ENCODE peak calls at places on chromosomes 11 and 22, in eight cellular contexts. F is aorta, V is neural progenitor cell, B is psoas muscle, U is body of pancreas, L is GM23248, Q is sigmoid colon, R is uterus. T is an unnamed sample. For H3K4me1, the result is how much of the 10 kb centered on the place peaks cover.

GRCh38 chr22:40409613-40410113 is 39.3 kb downstream of the SGSM3 start:
- DNase-seq in F (peak), V (no peak), B (no peak), U (no peak), L (no peak), Q (no peak), R (no peak), T (no peak)

GRCh38 chr11:27217948-27218410 is 145.0 kb downstream of the CCDC34 start:
- DNase-seq in F (no peak), V (no peak), B (no peak), U (peak), L (peak), Q (no peak), R (no peak), T (no peak)

GRCh38 chr11:2376751-2377451 is at the start of gene CD81:
- DNase-seq in F (no peak), V (peak), B (peak), U (peak), L (peak), Q (no peak), R (peak), T (peak)

GRCh38 chr11:64250875-64251721 is at the start of gene PLCB3:
- DNase-seq in F (peak), V (peak), B (peak), U (peak), L (peak), Q (peak), R (peak), T (no peak)

GRCh38 chr11:76805206-76805913 is 22.2 kb downstream of the TSKU start:
- DNase-seq in F (no peak), V (no peak), B (no peak), U (no peak), L (peak), Q (no peak), R (peak), T (peak)

GRCh38 chr11:102640946-102641345 is 15.8 kb upstream of the MMP20 start:
- DNase-seq in F (no peak), V (peak), B (no peak), U (no peak), L (no peak), Q (no peak), R (no peak), T (no peak)

GRCh38 chr11:46446343-46446751 is 54.8 kb upstream of the CHRM4 start:
- DNase-seq in F (no peak), V (no peak), B (no peak), U (no peak), L (peak), Q (no peak), R (no peak), T (no peak)

GRCh38 chr22:26885441-26886261 is 228.3 kb downstream of the MIAT start:
- DNase-seq in F (no peak), V (no peak), B (no peak), U (no peak), L (no peak), Q (no peak), R (no peak), T (no peak)

GRCh38 chr22:36395922-36396321 is 8.2 kb upstream of the MYH9 start:
- DNase-seq in F (no peak), V (no peak), B (no peak), U (no peak), L (peak), Q (no peak), R (no peak), T (no peak)

GRCh38 chr11:36034572-36035331 is 90.9 kb downstream of the LDLRAD3 start:
- DNase-seq in F (no peak), V (no peak), B (no peak), U (no peak), L (peak), Q (no peak), R (no peak), T (peak)

GRCh38 chr22:29782061-29782845 is 15.1 kb downstream of the UQCR10 start:
- DNase-seq in F (no peak), V (no peak), B (peak), U (peak), L (peak), Q (no peak), R (peak), T (no peak)

GRCh38 chr22:47837703-47838102 is 1075.3 kb downstream of the TBC1D22A start:
- DNase-seq in F (no peak), V (peak), B (no peak), U (peak), L (peak), Q (no peak), R (no peak), T (peak)

GRCh38 chr11:34905666-34906065 is 10.5 kb downstream of the APIP start:
- DNase-seq in F (no peak), V (no peak), B (no peak), U (no peak), L (no peak), Q (no peak), R (no peak), T (no peak)

GRCh38 chr11:77542296-77542695 is 47.5 kb upstream of the AQP11 start:
- DNase-seq in F (no peak), V (no peak), B (no peak), U (no peak), L (peak), Q (no peak), R (no peak), T (no peak)

GRCh38 chr22:37631448-37632173 is 7.9 kb upstream of the SH3BP1 start:
- DNase-seq in F (no peak), V (no peak), B (no peak), U (no peak), L (no peak), Q (no peak), R (no peak), T (no peak)

GRCh38 chr11:66457826-66458225 is 8.9 kb upstream of the PELI3 start:
- DNase-seq in F (no peak), V (no peak), B (no peak), U (no peak), L (no peak), Q (no peak), R (no peak), T (no peak)

GRCh38 chr11:35811783-35812182 is 132.1 kb upstream of the LDLRAD3 start:
- DNase-seq in F (no peak), V (no peak), B (no peak), U (peak), L (no peak), Q (no peak), R (no peak), T (no peak)

GRCh38 chr22:17272511-17272991 is 53.3 kb upstream of the ADA2 start:
- DNase-seq in F (peak), V (peak), B (no peak), U (no peak), L (no peak), Q (peak), R (no peak), T (no peak)

GRCh38 chr11:70100791-70101190 is 22.7 kb downstream of the ANO1 start:
- DNase-seq in F (no peak), V (no peak), B (no peak), U (no peak), L (no peak), Q (no peak), R (no peak), T (no peak)

GRCh38 chr11:3867209-3868071 is 12.0 kb downstream of the STIM1 start:
- DNase-seq in F (no peak), V (no peak), B (no peak), U (peak), L (no peak), Q (no peak), R (no peak), T (no peak)

GRCh38 chr22:47337161-47337621 is 574.7 kb downstream of the TBC1D22A start:
- DNase-seq in F (no peak), V (no peak), B (no peak), U (peak), L (peak), Q (no peak), R (no peak), T (peak)

GRCh38 chr22:24376606-24377005 is 50.8 kb upstream of the ADORA2A start:
- DNase-seq in F (no peak), V (no peak), B (no peak), U (no peak), L (no peak), Q (no peak), R (no peak), T (no peak)

GRCh38 chr22:24474221-24474620 is 20.9 kb upstream of the UPB1 start:
- DNase-seq in F (no peak), V (no peak), B (no peak), U (no peak), L (peak), Q (no peak), R (no peak), T (peak)

GRCh38 chr11:65414776-65415498 is 7.7 kb upstream of the NEAT1 start:
- DNase-seq in F (peak), V (no peak), B (no peak), U (no peak), L (peak), Q (peak), R (peak), T (no peak)

GRCh38 chr11:35554491-35555237 is 29.2 kb upstream of the PAMR1 start:
- DNase-seq in F (no peak), V (no peak), B (no peak), U (no peak), L (peak), Q (no peak), R (no peak), T (no peak)

GRCh38 chr11:43582024-43582836 is 98.3 kb upstream of the HSD17B12 start:
- DNase-seq in F (no peak), V (no peak), B (no peak), U (no peak), L (peak), Q (no peak), R (no peak), T (no peak)

GRCh38 chr11:61834278-61835004 is 6.3 kb downstream of the FADS2 start:
- DNase-seq in F (peak), V (no peak), B (peak), U (no peak), L (peak), Q (no peak), R (peak), T (no peak)

DNA sequence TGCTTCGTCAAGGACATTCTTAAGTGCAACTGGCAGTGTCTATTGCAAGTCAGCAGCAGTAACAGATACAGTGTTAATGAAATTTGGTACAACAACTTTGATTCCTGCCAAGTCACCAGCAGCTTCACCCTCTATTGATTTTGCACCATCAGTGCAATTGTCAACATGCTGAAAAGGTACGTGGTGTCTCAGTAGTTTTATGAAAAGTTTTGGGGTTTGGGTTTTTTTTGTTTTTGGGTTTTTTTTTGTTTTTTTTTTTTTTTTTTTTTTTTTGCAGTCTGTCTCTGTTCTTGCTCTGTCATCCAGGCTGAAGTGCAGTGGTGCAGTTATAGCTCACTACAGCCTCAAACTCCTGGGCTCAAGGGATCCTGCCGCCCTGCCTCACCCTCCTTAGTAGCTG is 19.1 kb upstream of the GRIK4 start:
- DNase-seq in F (no peak), V (no peak), B (no peak), U (no peak), L (no peak), Q (no peak), R (no peak), T (no peak)
- H3K27ac ChIP-seq in F (no peak), V (no peak), B (no peak), U (no peak), L (no peak), Q (no peak), R (no peak), T (no peak)

GRCh38 chr11:1224109-1224485 is 1.2 kb downstream of the MUC5B start:
- DNase-seq in F (peak), V (no peak), B (peak), U (peak), L (no peak), Q (peak), R (no peak), T (no peak)
- H3K4me1 ChIP-seq in F (under half), V (under half), B (under half), U (under half), L (under half), Q (under half), R (under half), T (under half)

GRCh38 chr11:72039108-72039850 is 40.6 kb downstream of the IL18BP start:
- DNase-seq in F (no peak), V (no peak), B (no peak), U (peak), L (peak), Q (no peak), R (peak), T (no peak)

GRCh38 chr11:72040497-72041363 is 39.6 kb downstream of the NUMA1 start:
- DNase-seq in F (peak), V (peak), B (peak), U (peak), L (peak), Q (peak), R (peak), T (peak)

GRCh38 chr11:72038491-72038890 is 39.8 kb downstream of the IL18BP start:
- DNase-seq in F (peak), V (no peak), B (peak), U (peak), L (peak), Q (peak), R (peak), T (no peak)

GRCh38 chr11:72042059-72042425 is 38.3 kb downstream of the NUMA1 start:
- DNase-seq in F (no peak), V (no peak), B (no peak), U (no peak), L (no peak), Q (no peak), R (no peak), T (no peak)

GRCh38 chr11:72041364-72042058 is 38.8 kb downstream of the NUMA1 start:
- DNase-seq in F (peak), V (peak), B (peak), U (peak), L (peak), Q (peak), R (peak), T (peak)
- H3K27ac ChIP-seq in F (peak), V (peak), B (peak), U (peak), L (peak), Q (peak), R (peak), T (peak)

GRCh38 chr11:18526521-18527296 is at the start of gene TSG101:
- DNase-seq in F (peak), V (peak), B (peak), U (peak), L (peak), Q (peak), R (peak), T (peak)
- H3K4me1 ChIP-seq in F (under half), V (under half), B (under half), U (under half), L (under half), Q (under half), R (under half), T (under half)

GRCh38 chr22:49540084-49540483 is 287.6 kb downstream of the BRD1 start:
- DNase-seq in F (peak), V (no peak), B (no peak), U (no peak), L (no peak), Q (peak), R (no peak), T (no peak)
- H3K27ac ChIP-seq in F (no peak), V (no peak), B (no peak), U (no peak), L (no peak), Q (no peak), R (no peak), T (no peak)

GRCh38 chr11:124748481-124749338 is 3.3 kb downstream of the VSIG2 start:
- DNase-seq in F (no peak), V (no peak), B (no peak), U (no peak), L (peak), Q (no peak), R (no peak), T (no peak)

GRCh38 chr11:124746621-124747243 is 5.3 kb downstream of the VSIG2 start:
- DNase-seq in F (peak), V (peak), B (peak), U (peak), L (peak), Q (no peak), R (peak), T (peak)

GRCh38 chr11:124745835-124746620 is 6.0 kb downstream of the VSIG2 start:
- DNase-seq in F (no peak), V (peak), B (no peak), U (peak), L (peak), Q (no peak), R (no peak), T (no peak)

GRCh38 chr11:124748100-124748418 is 4.0 kb downstream of the VSIG2 start:
- DNase-seq in F (no peak), V (no peak), B (no peak), U (no peak), L (no peak), Q (no peak), R (no peak), T (no peak)

DNA sequence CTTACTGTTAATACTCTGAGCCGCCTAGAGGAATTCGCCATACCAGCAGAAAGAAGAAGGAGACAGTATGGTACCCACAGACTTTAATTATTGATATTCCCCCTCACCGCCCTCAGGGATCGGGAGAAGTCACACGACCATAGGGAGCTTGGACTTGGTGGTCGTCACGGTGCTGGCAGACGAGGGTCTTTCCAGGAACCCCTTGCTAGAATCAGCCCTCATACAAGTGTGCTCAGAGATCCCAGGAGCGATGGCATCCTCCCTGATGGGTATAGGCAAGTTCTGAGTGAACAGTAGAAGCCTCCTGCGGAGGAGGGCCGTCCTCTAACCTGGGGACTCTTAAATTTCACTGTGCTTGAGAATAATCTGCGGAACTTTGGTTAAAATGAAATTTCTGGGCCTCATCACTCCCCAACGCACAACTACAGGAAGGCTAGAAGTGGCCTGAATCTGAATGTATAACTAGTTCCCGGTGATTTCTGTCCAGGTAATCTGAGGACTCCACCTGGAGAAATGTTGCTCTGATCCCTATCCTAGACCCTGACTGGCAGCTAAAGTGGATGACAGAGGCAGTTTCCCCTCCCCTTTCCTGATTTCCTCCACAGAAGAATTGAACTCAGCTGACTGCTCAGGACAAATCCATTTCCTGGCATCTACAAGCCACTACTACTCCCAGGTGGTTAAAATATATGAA is 4.5 kb downstream of the VSIG2 start:
- DNase-seq in F (no peak), V (no peak), B (no peak), U (no peak), L (no peak), Q (no peak), R (no peak), T (no peak)
- H3K4me1 ChIP-seq in F (under half), V (under half), B (under half), U (under half), L (under half), Q (under half), R (under half), T (under half)

GRCh38 chr11:114182471-114182968 is 113.7 kb upstream of the NNMT start:
- DNase-seq in F (peak), V (no peak), B (no peak), U (no peak), L (no peak), Q (no peak), R (no peak), T (no peak)
- H3K27ac ChIP-seq in F (peak), V (no peak), B (peak), U (peak), L (no peak), Q (peak), R (peak), T (no peak)

GRCh38 chr11:8000390-8000789 is 13.3 kb downstream of the EIF3F start:
- DNase-seq in F (no peak), V (no peak), B (no peak), U (no peak), L (no peak), Q (no peak), R (no peak), T (no peak)

GRCh38 chr11:7999795-8000194 is 12.7 kb downstream of the EIF3F start:
- DNase-seq in F (no peak), V (no peak), B (no peak), U (no peak), L (no peak), Q (no peak), R (no peak), T (no peak)

DNA sequence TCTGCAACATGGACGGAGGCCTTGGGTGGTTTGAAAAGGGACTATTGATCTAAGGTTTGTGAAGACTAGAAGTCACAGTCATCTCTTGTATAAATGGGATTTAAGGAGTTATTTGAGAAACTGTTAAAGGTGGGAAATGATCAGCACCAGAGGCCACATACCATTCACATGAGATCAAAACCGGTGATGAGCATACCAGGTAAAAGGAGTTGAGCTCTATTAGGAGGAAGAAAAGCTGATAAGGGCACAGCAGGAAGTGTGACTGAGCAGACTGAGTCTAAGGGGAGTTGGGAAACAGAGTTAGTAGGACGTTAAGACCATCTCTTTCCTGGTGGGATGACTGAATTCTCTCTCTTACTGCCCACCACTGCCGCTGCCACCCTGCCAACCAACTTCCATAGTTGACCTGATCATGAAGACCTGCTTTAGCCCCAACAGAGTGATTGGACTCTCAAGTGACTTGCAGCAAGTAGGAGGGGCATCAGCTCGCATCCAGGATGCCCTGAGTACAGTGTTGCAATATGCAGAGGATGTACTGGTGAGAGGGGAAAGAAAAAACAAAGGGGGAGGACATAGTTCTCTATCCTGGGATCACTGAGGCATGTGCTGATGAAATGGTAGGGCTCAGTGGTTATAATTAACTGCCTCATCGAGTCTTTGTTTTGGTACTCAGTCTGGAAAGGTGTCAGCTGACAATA is 7.6 kb downstream of the EIF3F start:
- DNase-seq in F (no peak), V (no peak), B (no peak), U (no peak), L (no peak), Q (no peak), R (no peak), T (no peak)
- H3K4me1 ChIP-seq in F (under half), V (under half), B (under half), U (under half), L (under half), Q (under half), R (under half), T (under half)

GRCh38 chr11:87281496-87281895 is 243.8 kb downstream of the TMEM135 start:
- DNase-seq in F (no peak), V (no peak), B (no peak), U (no peak), L (peak), Q (no peak), R (no peak), T (no peak)

GRCh38 chr11:87280143-87280542 is 242.4 kb downstream of the TMEM135 start:
- DNase-seq in F (no peak), V (no peak), B (no peak), U (no peak), L (no peak), Q (no peak), R (no peak), T (no peak)

GRCh38 chr11:87286338-87286737 is 248.6 kb downstream of the TMEM135 start:
- DNase-seq in F (no peak), V (no peak), B (no peak), U (no peak), L (no peak), Q (no peak), R (no peak), T (no peak)

GRCh38 chr11:87284306-87284705 is 246.6 kb downstream of the TMEM135 start:
- DNase-seq in F (no peak), V (no peak), B (no peak), U (no peak), L (no peak), Q (no peak), R (no peak), T (no peak)
- H3K27ac ChIP-seq in F (no peak), V (no peak), B (no peak), U (no peak), L (no peak), Q (no peak), R (no peak), T (no peak)